ENCODE peak calls at places on chromosomes 4 and X, in four cellular contexts. L, K, I and C are unnamed samples.

GRCh38 chrX:147476008-147476407 is 435.7 kb upstream of the FMR1 start:
- DNase-seq in L (no peak), K (no peak), I (peak; percentile 4), C (peak; percentile 3)

GRCh38 chr4:6582889-6583504 is 8.0 kb downstream of the MAN2B2 start:
- DNase-seq in L (no peak), K (peak; percentile 2), I (peak; percentile 55), C (no peak)

GRCh38 chrX:38260231-38260630 is 39.6 kb upstream of the SRPX start:
- DNase-seq in L (no peak), K (no peak), I (peak; percentile 25), C (peak; percentile 36)

GRCh38 chr4:169416997-169417396 is 146.2 kb upstream of the SH3RF1 start:
- DNase-seq in L (no peak), K (no peak), I (peak; percentile 5), C (no peak)

GRCh38 chrX:124239324-124239723 is 93.1 kb upstream of the TEX13D start:
- DNase-seq in L (no peak), K (no peak), I (no peak), C (no peak)

GRCh38 chr4:21638171-21638715 is 310.3 kb downstream of the KCNIP4 start:
- DNase-seq in L (no peak), K (no peak), I (no peak), C (no peak)

GRCh38 chr4:154467886-154468285 is 23.7 kb downstream of the DCHS2 start:
- DNase-seq in L (no peak), K (no peak), I (no peak), C (no peak)

GRCh38 chrX:47316276-47317025 is 53.9 kb upstream of the ZNF157 start:
- DNase-seq in L (peak; percentile 41), K (no peak), I (no peak), C (peak; percentile 84)

GRCh38 chrX:42934020-42934701 is 156.2 kb upstream of the PPP1R2C start:
- DNase-seq in L (no peak), K (peak; percentile 75), I (no peak), C (no peak)

GRCh38 chr4:68209003-68209402 is 36.5 kb downstream of the TMPRSS11B start:
- DNase-seq in L (no peak), K (no peak), I (no peak), C (no peak)

GRCh38 chr4:86346320-86346719 is 13.5 kb downstream of the MAPK10 start:
- DNase-seq in L (no peak), K (no peak), I (no peak), C (no peak)

GRCh38 chrX:9252182-9252581 is 212.7 kb upstream of the TBL1X start:
- DNase-seq in L (peak; percentile 3), K (no peak), I (no peak), C (peak; percentile 63)

GRCh38 chrX:10327651-10328050 is 170.9 kb downstream of the CLCN4 start:
- DNase-seq in L (peak; percentile 3), K (no peak), I (peak; percentile 3), C (no peak)

GRCh38 chr4:15436515-15436914 is 8.7 kb downstream of the C1QTNF7 start:
- DNase-seq in L (no peak), K (no peak), I (no peak), C (no peak)

GRCh38 chr4:114151-114550 is 10.2 kb upstream of the ZNF718 start:
- DNase-seq in L (no peak), K (no peak), I (no peak), C (no peak)

GRCh38 chr4:118760493-118760892 is 75.3 kb downstream of the METTL14 start:
- DNase-seq in L (no peak), K (peak; percentile 25), I (no peak), C (no peak)

GRCh38 chr4:118757761-118758213 is 72.6 kb downstream of the METTL14 start:
- DNase-seq in L (no peak), K (no peak), I (peak; percentile 29), C (no peak)

GRCh38 chr4:118760092-118760491 is 74.9 kb downstream of the METTL14 start:
- DNase-seq in L (no peak), K (no peak), I (no peak), C (no peak)

GRCh38 chr4:118758293-118758692 is 73.1 kb downstream of the METTL14 start:
- DNase-seq in L (no peak), K (no peak), I (no peak), C (no peak)

DNA sequence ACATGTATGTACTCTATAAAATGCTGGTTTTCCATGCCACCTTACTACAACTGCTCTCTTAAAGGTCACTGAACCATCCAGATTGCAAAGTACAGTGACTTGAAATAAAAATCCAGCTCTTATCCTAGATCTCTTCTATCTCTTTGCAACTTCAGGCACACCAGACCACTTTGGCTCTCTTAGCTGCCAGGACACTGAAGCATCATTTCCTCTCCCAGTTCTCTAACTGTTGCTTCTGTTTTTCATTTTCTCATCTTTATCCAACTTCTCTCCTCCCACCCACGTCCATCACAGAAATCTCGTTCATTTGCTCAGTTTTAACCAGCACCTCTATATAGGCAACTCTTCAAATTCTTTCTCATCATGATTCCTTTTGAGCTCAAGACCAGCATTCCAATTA is 74.3 kb downstream of the METTL14 start:
- DNase-seq in L (no peak), K (no peak), I (no peak), C (no peak)
- H3K4me1 ChIP-seq in L (no peaks in the 10 kb centered on the region), K (peaks cover 13% of the 10 kb centered on the region), I (peaks cover 48% of the 10 kb centered on the region), C (no peaks in the 10 kb centered on the region)

GRCh38 chr4:185738038-185738552 is 73.9 kb downstream of the SORBS2 start:
- DNase-seq in L (no peak), K (no peak), I (no peak), C (no peak)
- H3K4me3 ChIP-seq in L (no peak overlapping the region), K (no peak overlapping the region), I (no peak overlapping the region), C (no peak overlapping the region)

DNA sequence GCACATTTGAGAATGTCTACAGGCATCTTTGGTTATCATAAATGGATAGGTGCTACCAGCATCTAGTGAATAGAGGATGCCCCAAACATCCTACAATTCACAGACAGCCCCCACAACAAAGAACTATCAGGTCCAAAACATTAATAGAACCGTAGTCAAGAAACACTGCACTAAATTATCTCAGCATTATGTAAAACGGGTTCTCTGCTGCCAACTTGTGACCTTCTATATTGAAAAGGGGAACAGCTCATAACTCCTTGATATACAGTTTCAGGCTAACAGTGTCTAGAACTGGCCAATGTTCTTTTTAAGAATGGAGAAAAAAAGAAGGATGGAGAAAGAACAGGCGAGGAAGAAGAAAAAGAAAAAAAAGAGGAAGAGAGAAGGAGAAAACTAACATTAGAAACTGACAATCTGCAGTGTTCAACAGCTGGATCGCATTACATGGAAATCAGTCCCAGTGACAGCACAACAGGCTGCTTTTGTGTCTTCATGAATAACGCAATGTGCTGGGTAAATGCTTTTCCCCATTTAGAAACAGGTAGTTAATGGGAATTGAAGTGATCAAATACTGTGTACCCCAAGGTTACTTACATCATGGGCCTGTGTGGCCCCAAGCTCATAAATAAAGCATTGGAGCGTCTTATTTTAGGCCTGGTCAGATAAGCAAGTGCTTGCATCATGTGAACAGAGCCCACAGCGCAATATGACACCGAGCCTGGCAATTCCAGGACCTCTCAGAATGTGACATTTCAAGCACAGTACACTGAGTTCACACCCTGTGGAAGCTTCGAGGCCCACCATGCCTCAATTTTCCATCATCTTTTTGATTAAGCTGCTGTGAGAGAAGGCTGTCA is 339.5 kb downstream of the DHX15 start:
- DNase-seq in L (no peak), K (no peak), I (no peak), C (no peak)
- TF ChIP-seq SUZ12 in L (no peak), K (no peak), I (no peak), C (no peak)

GRCh38 chr4:153224474-153224873 is 20.2 kb downstream of the TRIM2 start:
- DNase-seq in L (no peak), K (no peak), I (no peak), C (no peak)

GRCh38 chr4:153223418-153223792 is 19.2 kb downstream of the TRIM2 start:
- DNase-seq in L (no peak), K (no peak), I (no peak), C (no peak)

GRCh38 chr4:153222162-153222789 is 18.0 kb downstream of the TRIM2 start:
- DNase-seq in L (no peak), K (no peak), I (no peak), C (no peak)

GRCh38 chr4:153222790-153223417 is 18.7 kb downstream of the TRIM2 start:
- DNase-seq in L (no peak), K (no peak), I (no peak), C (no peak)

GRCh38 chr4:153223935-153224334 is 19.7 kb downstream of the TRIM2 start:
- DNase-seq in L (no peak), K (no peak), I (no peak), C (no peak)
- H3K4me1 ChIP-seq in L (no peaks in the 10 kb centered on the region), K (peaks cover 11% of the 10 kb centered on the region), I (peaks cover 27% of the 10 kb centered on the region), C (peaks cover 4% of the 10 kb centered on the region)

GRCh38 chrX:120308558-120308957 is 2.7 kb downstream of the TMEM255A start:
- DNase-seq in L (peak; percentile 36), K (no peak), I (no peak), C (peak; percentile 75)
- H3K4me3 ChIP-seq in L (peak overlapping the region; percentile 50), K (no peak overlapping the region), I (no peak overlapping the region), C (peak overlapping the region; percentile 51)